ENCODE peak calls at places on chromosomes 3 and 15, in four cellular contexts. M is HCT116, C is brain microvascular endothelial cell, Y is lower leg skin. P is an unnamed sample.

GRCh38 chr15:52101542-52102340 is 10.8 kb downstream of the BCL2L10 start:
- DNase-seq in C (no peak), M (no peak), Y (no peak), P (no peak)

GRCh38 chr3:20575153-20575552 is 389.1 kb upstream of the SGO1 start:
- DNase-seq in M (no peak), C (peak; percentile 78), Y (no peak), P (peak; percentile 92)

GRCh38 chr15:69954726-69955125 is 143.0 kb downstream of the TLE3 start:
- DNase-seq in C (no peak), M (no peak), Y (no peak), P (no peak)

GRCh38 chr15:39767921-39768320 is 14.7 kb downstream of the FSIP1 start:
- DNase-seq in C (no peak), M (no peak), Y (no peak), P (no peak)

GRCh38 chr3:14297784-14298236 is 104.6 kb upstream of the SLC6A6 start:
- DNase-seq in M (no peak), C (no peak), Y (no peak), P (no peak)

GRCh38 chr3:46389306-46389705 is 17.6 kb downstream of the CCR5AS start:
- DNase-seq in M (no peak), Y (no peak), C (no peak), P (no peak)

GRCh38 chr15:59523702-59524101 is 85.7 kb downstream of the FAM81A start:
- DNase-seq in Y (no peak), M (no peak), C (no peak), P (no peak)

GRCh38 chr3:183298708-183299153 is 45.7 kb downstream of the B3GNT5 start:
- DNase-seq in M (no peak), Y (peak; percentile 90), C (peak; percentile 95), P (peak; percentile 49)

GRCh38 chr15:45906230-45906629 is 271.4 kb downstream of the SQOR start:
- DNase-seq in Y (no peak), M (no peak), C (no peak), P (no peak)

GRCh38 chr3:191328963-191329653 is at the start of gene CCDC50:
- DNase-seq in Y (peak; percentile 97), M (no peak), C (peak; percentile 81), P (peak; percentile 66)

GRCh38 chr3:131053021-131053420 is 26.3 kb downstream of the NEK11 start:
- DNase-seq in M (no peak), C (no peak), Y (no peak), P (no peak)

GRCh38 chr3:5149306-5149880 is 27.3 kb downstream of the ARL8B start:
- DNase-seq in Y (no peak), C (no peak), M (no peak), P (no peak)

GRCh38 chr15:46091860-46092450 is 457.1 kb downstream of the SQOR start:
- DNase-seq in Y (no peak), M (peak; percentile 4), C (no peak), P (peak; percentile 11)

GRCh38 chr3:1632128-1632527 is 466.5 kb upstream of the CNTN4 start:
- DNase-seq in Y (no peak), C (no peak), M (no peak), P (no peak)

GRCh38 chr3:64880926-64881325 is 193.1 kb upstream of the ADAMTS9 start:
- DNase-seq in Y (no peak), M (no peak), C (no peak), P (no peak)

GRCh38 chr15:57820119-57820518 is 113.6 kb downstream of the POLR2M start:
- DNase-seq in Y (no peak), C (peak; percentile 28), M (no peak), P (peak; percentile 44)

GRCh38 chr3:187955076-187955952 is 198.6 kb upstream of the LPP start:
- DNase-seq in Y (no peak), M (no peak), C (peak; percentile 78), P (peak; percentile 90)

GRCh38 chr3:38828681-38829080 is 12.7 kb upstream of the SCN10A start:
- DNase-seq in M (no peak), C (no peak), Y (no peak), P (no peak)

GRCh38 chr3:126179825-126180476 is 435 bp downstream of the ALDH1L1 start:
- DNase-seq in M (no peak), Y (peak; percentile 82), C (no peak), P (no peak)

GRCh38 chr3:10192953-10193691 is 28.4 kb downstream of the IRAK2 start:
- DNase-seq in C (peak; percentile 93), Y (no peak), M (no peak), P (peak; percentile 95)

GRCh38 chr3:9231006-9231405 is 18.4 kb downstream of the SRGAP3 start:
- DNase-seq in Y (no peak), C (no peak), M (no peak), P (no peak)

GRCh38 chr15:101433396-101433795 is 56.1 kb downstream of the PCSK6 start:
- DNase-seq in M (no peak), Y (peak; percentile 60), C (no peak), P (no peak)

GRCh38 chr3:117101697-117102096 is 392.1 kb downstream of the TUSC7 start:
- DNase-seq in C (no peak), M (no peak), Y (no peak), P (no peak)

GRCh38 chr3:126424751-126425150 is 30.0 kb downstream of the CFAP100 start:
- DNase-seq in Y (peak; percentile 53), M (no peak), C (no peak), P (no peak)

GRCh38 chr3:13285007-13285567 is 135.0 kb downstream of the NUP210 start:
- DNase-seq in M (no peak), Y (no peak), C (no peak), P (no peak)
- TF ChIP-seq CTCF in M (no peak), Y (no peak), C (no peak), P (no peak)

GRCh38 chr3:101939391-101939790 is 90.1 kb downstream of the NFKBIZ start:
- DNase-seq in M (no peak), Y (no peak), C (no peak), P (no peak)
- TF ChIP-seq CTCF in M (no peak), Y (no peak), C (no peak), P (no peak)

DNA sequence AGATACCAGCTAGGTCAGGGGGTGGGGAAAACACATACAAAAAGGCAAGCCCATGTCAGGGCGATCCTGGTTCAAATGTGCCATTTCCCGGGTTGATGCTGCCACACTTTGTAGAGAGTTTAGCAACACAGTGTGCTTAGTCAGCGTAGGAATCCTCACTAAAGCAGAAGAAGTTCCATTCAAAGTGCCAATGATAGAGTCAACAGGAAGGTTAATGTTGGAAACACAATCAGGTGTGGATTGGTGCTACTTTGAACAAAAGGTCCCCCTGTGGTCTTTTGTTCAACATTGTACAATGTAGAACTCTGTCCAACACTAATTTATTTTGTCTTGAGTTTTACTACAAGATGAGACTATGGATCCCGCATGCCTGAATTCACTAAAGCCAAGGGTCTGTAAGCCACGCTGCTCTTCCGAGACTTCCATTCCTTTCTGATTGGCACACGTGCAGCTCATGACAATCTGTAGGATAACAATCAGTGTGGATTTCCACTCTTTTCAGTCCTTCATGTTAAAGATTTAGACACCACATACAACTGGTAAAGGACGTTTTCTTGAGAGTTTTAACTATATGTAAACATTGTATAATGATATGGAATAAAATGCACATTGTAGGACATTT is 28.9 kb downstream of the TPM1 start:
- DNase-seq in M (no peak), C (no peak), Y (no peak), P (no peak)
- TF ChIP-seq CTCF in M (no peak), C (no peak), Y (no peak), P (no peak)

GRCh38 chr3:110267304-110267703 is 804.3 kb upstream of the NECTIN3 start:
- DNase-seq in Y (no peak), M (no peak), C (no peak), P (no peak)
- TF ChIP-seq CTCF in Y (no peak), M (no peak), C (no peak), P (no peak)

GRCh38 chr15:68817304-68818087 is 3.2 kb downstream of the ANP32A start:
- DNase-seq in Y (peak; percentile 93), M (no peak), C (peak; percentile 22), P (no peak)
- TF ChIP-seq CTCF in Y (no peak), M (no peak), C (no peak), P (no peak)

GRCh38 chr15:68701886-68702285 is 118.8 kb downstream of the ANP32A start:
- DNase-seq in M (no peak), Y (no peak), C (no peak), P (no peak)

GRCh38 chr15:68699881-68700394 is 120.8 kb downstream of the ANP32A start:
- DNase-seq in C (no peak), Y (no peak), M (no peak), P (no peak)

GRCh38 chr15:68699124-68699880 is 120.5 kb downstream of the CORO2B start:
- DNase-seq in C (no peak), Y (no peak), M (no peak), P (no peak)

GRCh38 chr15:68698708-68699107 is 119.9 kb downstream of the CORO2B start:
- DNase-seq in C (no peak), M (no peak), Y (no peak), P (no peak)

GRCh38 chr15:68700395-68701123 is 120.1 kb downstream of the ANP32A start:
- DNase-seq in Y (no peak), C (peak; percentile 55), M (no peak), P (no peak)
- TF ChIP-seq CTCF in Y (no peak), C (peak; percentile 5), M (no peak), P (no peak)